ENCODE peak calls at places on chromosomes 5 and 9, in nine cellular contexts. Y, I, G, R, U, E, M, W and T are unnamed samples.

GRCh38 chr5:124910354-124911016 is 164.0 kb upstream of the ZNF608 start:
- DNase-seq in Y (no peak), I (no peak), G (no peak), R (no peak), U (no peak), E (no peak), M (no peak), W (no peak), T (no peak)

GRCh38 chr5:83780681-83781080 is 60.0 kb upstream of the HAPLN1 start:
- DNase-seq in Y (no peak), I (no peak), G (no peak), R (no peak), U (no peak), E (no peak), M (no peak), W (no peak), T (no peak)

GRCh38 chr5:55226934-55227737 is at the start of gene MCIDAS:
- DNase-seq in Y (peak), I (no peak), G (peak), R (peak), U (peak), E (no peak), M (no peak), W (no peak), T (peak)

GRCh38 chr5:178750230-178750629 is 19.8 kb upstream of the ZNF354A start:
- DNase-seq in Y (no peak), I (no peak), G (no peak), R (no peak), U (no peak), E (no peak), M (no peak), W (no peak), T (no peak)

GRCh38 chr5:139394123-139394653 is 716 bp downstream of the PROB1 start:
- DNase-seq in Y (peak), I (no peak), G (peak), R (no peak), U (peak), E (peak), M (peak), W (no peak), T (no peak)

GRCh38 chr5:83942155-83942554 is 221.5 kb upstream of the HAPLN1 start:
- DNase-seq in Y (no peak), I (no peak), G (no peak), R (no peak), U (no peak), E (no peak), M (no peak), W (no peak), T (no peak)

GRCh38 chr9:75086443-75087278 is 1.3 kb downstream of the NMRK1 start:
- DNase-seq in Y (peak), I (no peak), G (no peak), R (no peak), U (no peak), E (peak), M (no peak), W (no peak), T (no peak)

GRCh38 chr9:20340161-20340861 is 282.0 kb downstream of the MLLT3 start:
- DNase-seq in Y (peak), I (no peak), G (no peak), R (peak), U (peak), E (no peak), M (no peak), W (no peak), T (no peak)

GRCh38 chr5:169893586-169893985 is 86.7 kb downstream of the INSYN2B start:
- DNase-seq in Y (no peak), I (no peak), G (no peak), R (peak), U (peak), E (no peak), M (no peak), W (no peak), T (no peak)

GRCh38 chr5:52786391-52786790 is 1.3 kb upstream of the ITGA1 start:
- DNase-seq in Y (no peak), I (no peak), G (no peak), R (no peak), U (no peak), E (no peak), M (no peak), W (no peak), T (no peak)

GRCh38 chr9:71506821-71507220 is 261.5 kb downstream of the CEMIP2 start:
- DNase-seq in Y (peak), I (no peak), G (no peak), R (peak), U (peak), E (peak), M (no peak), W (no peak), T (peak)

GRCh38 chr9:134326754-134327526 is 685 bp downstream of the RXRA start:
- DNase-seq in Y (peak), I (no peak), G (peak), R (peak), U (peak), E (peak), M (no peak), W (no peak), T (peak)

GRCh38 chr9:79877943-79878612 is 306.3 kb downstream of the TLE4 start:
- DNase-seq in Y (no peak), I (no peak), G (no peak), R (no peak), U (no peak), E (no peak), M (no peak), W (no peak), T (no peak)

GRCh38 chr5:159319363-159319762 is 10.9 kb downstream of the IL12B start:
- DNase-seq in Y (no peak), I (no peak), G (no peak), R (no peak), U (no peak), E (no peak), M (no peak), W (no peak), T (no peak)

GRCh38 chr9:132409828-132410528 is at the start of gene CFAP77:
- DNase-seq in Y (peak), I (no peak), G (peak), R (peak), U (peak), E (peak), M (peak), W (peak), T (peak)

GRCh38 chr5:175749591-175749990 is 91.7 kb downstream of the HRH2 start:
- DNase-seq in Y (no peak), I (no peak), G (peak), R (no peak), U (no peak), E (no peak), M (no peak), W (no peak), T (peak)

GRCh38 chr5:42799668-42800114 is 12.0 kb downstream of the SELENOP start:
- DNase-seq in Y (peak), I (no peak), G (no peak), R (no peak), U (no peak), E (no peak), M (no peak), W (no peak), T (no peak)

GRCh38 chr5:81397169-81397568 is 3.2 kb upstream of the ACOT12 start:
- DNase-seq in Y (no peak), I (no peak), G (peak), R (peak), U (peak), E (no peak), M (no peak), W (no peak), T (no peak)

GRCh38 chr9:107770716-107771115 is 281.1 kb upstream of the KLF4 start:
- DNase-seq in Y (no peak), I (no peak), G (no peak), R (no peak), U (no peak), E (no peak), M (no peak), W (no peak), T (no peak)

GRCh38 chr5:122323132-122323548 is 11.1 kb downstream of the SNCAIP start:
- DNase-seq in Y (no peak), I (no peak), G (no peak), R (peak), U (peak), E (no peak), M (no peak), W (no peak), T (no peak)

GRCh38 chr9:95077053-95077765 is 240.3 kb downstream of the FANCC start:
- DNase-seq in Y (no peak), I (no peak), G (no peak), R (no peak), U (no peak), E (no peak), M (no peak), W (no peak), T (no peak)

GRCh38 chr9:131697097-131697496 is 42.8 kb downstream of the RAPGEF1 start:
- DNase-seq in Y (no peak), I (no peak), G (peak), R (peak), U (peak), E (peak), M (no peak), W (no peak), T (no peak)

GRCh38 chr5:125451622-125452021 is 705.2 kb upstream of the ZNF608 start:
- DNase-seq in Y (no peak), I (no peak), G (no peak), R (no peak), U (no peak), E (no peak), M (no peak), W (no peak), T (no peak)

GRCh38 chr5:156824800-156825199 is 25.3 kb upstream of the PPP1R2B start:
- DNase-seq in Y (peak), I (no peak), G (no peak), R (peak), U (peak), E (no peak), M (no peak), W (peak), T (peak)
- TF ChIP-seq CTCF in Y (peak), I (peak), G (no peak), R (peak), U (peak), E (peak), M (no peak), W (peak), T (peak)

GRCh38 chr9:136661641-136662325 is 933 bp upstream of the EGFL7 start:
- DNase-seq in Y (no peak), I (no peak), G (peak), R (no peak), U (no peak), E (no peak), M (no peak), W (no peak), T (no peak)

GRCh38 chr9:136664000-136664798 is 1.5 kb downstream of the EGFL7 start:
- DNase-seq in Y (no peak), I (no peak), G (no peak), R (no peak), U (no peak), E (no peak), M (no peak), W (no peak), T (no peak)

GRCh38 chr9:136662326-136662655 is 425 bp upstream of the EGFL7 start:
- DNase-seq in Y (no peak), I (no peak), G (no peak), R (no peak), U (no peak), E (no peak), M (no peak), W (no peak), T (no peak)

GRCh38 chr9:136663311-136663679 is 579 bp downstream of the EGFL7 start:
- DNase-seq in Y (no peak), I (no peak), G (no peak), R (no peak), U (no peak), E (no peak), M (no peak), W (no peak), T (no peak)

DNA sequence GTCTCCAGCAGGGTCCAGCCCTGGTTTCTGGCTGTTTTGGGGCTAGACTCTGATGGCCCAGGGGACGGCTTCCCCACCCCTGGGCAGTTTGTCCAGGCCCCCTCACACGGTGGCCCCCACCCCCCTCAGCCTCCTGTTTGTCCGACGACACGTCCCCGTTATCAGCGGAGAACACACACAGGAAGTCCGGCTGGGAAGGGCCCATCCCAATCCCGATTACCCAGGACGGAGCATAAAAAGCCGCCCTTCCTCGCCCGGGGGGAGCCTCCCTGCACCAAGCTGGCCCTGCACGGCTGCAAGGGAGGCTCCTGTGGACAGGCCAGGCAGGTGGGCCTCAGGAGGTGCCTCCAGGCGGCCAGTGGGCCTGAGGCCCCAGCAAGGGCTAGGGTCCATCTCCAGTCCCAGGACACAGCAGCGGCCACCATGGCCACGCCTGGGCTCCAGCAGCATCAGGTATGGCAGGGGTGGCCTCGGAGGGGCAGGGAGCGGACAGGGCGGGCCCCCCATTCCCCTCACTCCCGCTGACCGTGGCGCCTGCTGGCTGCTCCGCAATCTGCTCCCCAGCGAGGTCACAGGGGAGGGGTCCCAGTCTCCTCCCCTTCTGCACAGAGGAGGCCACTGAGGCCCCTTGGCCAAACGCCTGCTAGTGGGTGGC is at the start of gene EGFL7:
- DNase-seq in Y (no peak), I (no peak), G (no peak), R (no peak), U (peak), E (no peak), M (no peak), W (no peak), T (no peak)
- H3K27ac ChIP-seq in Y (no peak), I (no peak), G (peak), R (no peak), U (no peak), E (peak), M (no peak), W (no peak), T (no peak)

DNA sequence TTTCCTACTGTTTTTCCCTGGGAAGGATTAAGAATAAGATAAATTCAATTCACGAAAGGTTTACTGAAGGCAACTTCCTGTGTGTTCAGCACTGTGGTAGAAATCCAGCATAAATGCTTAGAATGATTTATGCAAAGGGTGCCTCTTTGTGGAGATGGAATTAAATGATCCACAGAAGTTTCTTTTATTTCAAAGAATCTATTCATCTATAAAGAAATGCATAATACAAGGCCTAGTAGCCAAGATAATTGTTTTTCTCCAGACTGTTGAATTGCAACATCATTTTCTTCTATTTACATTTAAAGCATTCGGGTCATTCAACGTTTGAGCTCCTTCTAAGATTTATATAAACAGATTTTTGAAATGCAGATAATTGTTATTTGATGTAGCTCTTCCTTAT is 138.8 kb upstream of the NFIL3 start:
- DNase-seq in Y (no peak), I (no peak), G (no peak), R (peak), U (peak), E (no peak), M (no peak), W (no peak), T (no peak)
- TF ChIP-seq CTCF in Y (no peak), I (no peak), G (no peak), R (no peak), U (no peak), E (no peak), M (no peak), W (no peak), T (no peak)

DNA sequence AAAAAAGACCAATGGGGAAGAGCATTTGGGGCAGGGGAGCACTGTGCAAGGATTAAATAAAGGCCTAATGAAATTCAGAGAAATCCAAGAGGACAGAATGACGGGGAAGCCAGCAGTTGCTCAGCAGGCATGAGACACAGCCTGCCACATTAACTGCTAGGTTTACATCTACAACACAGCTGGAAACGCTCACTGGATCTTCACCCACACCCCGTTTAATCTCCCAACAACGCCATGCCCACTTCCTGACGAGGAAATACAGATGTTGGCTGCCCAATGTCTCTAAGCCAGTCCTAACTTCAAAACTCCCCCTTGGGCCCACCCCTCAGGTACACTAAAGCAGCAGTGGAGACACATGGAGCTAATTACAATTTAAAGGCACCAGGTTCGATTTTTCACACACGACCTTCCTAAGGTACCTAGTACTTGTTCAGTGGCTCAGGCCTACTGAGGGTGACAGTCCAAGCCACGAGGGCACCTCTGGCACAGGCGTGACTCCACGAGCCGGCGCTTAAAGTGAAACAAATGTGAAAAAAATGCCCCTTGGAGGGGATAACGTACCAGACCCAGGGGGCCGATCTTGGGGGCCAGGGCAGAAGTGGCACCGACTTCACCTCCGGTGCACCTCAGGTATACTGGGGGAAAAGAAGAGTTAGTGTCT is 906 bp downstream of the RPL12 start:
- DNase-seq in Y (peak), I (no peak), G (peak), R (no peak), U (peak), E (peak), M (no peak), W (peak), T (no peak)
- H3K27ac ChIP-seq in Y (peak), I (peak), G (peak), R (peak), U (peak), E (peak), M (peak), W (peak), T (peak)

DNA sequence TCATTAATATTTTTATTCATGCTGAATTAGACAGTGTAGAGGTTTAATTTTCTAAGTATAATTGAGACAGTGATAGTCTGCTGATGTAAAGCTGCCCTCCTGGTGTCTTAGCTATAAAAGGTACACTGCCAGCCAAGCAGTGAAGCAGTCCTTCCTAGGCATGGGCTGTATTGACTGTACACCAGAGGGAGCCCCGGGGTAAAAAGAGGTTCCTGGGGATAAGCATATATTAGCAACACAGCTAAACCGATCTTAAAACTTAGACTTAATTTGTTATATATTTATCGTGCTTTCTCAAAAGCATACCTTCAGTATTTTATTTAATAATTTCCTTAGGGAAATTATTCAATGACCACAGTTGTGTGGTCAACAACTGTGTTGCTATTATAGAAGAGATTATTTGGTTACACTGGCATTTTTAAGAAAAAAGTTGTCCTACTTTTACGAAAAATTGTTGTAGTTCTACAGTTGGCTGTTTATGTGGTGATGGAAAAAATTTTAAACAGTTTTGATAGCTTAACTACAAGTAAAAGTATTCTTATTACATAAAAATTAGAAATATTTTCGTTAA is 68.8 kb downstream of the ELL2 start:
- DNase-seq in Y (peak), I (no peak), G (no peak), R (peak), U (peak), E (no peak), M (no peak), W (no peak), T (peak)
- TF ChIP-seq CTCF in Y (peak), I (no peak), G (no peak), R (peak), U (peak), E (peak), M (no peak), W (peak), T (peak)

GRCh38 chr5:149387081-149387611 is 8.1 kb upstream of the IL17B start:
- DNase-seq in Y (no peak), I (no peak), G (no peak), R (peak), U (peak), E (no peak), M (no peak), W (no peak), T (no peak)

GRCh38 chr5:149389552-149390495 is 10.7 kb upstream of the IL17B start:
- DNase-seq in Y (no peak), I (no peak), G (no peak), R (no peak), U (no peak), E (no peak), M (no peak), W (no peak), T (no peak)

GRCh38 chr5:149386166-149386565 is 7.1 kb upstream of the IL17B start:
- DNase-seq in Y (no peak), I (no peak), G (no peak), R (no peak), U (peak), E (no peak), M (no peak), W (no peak), T (no peak)

GRCh38 chr5:149387982-149388381 is 8.9 kb upstream of the IL17B start:
- DNase-seq in Y (no peak), I (no peak), G (no peak), R (peak), U (peak), E (no peak), M (no peak), W (no peak), T (no peak)

GRCh38 chr5:149388498-149389190 is 9.6 kb upstream of the IL17B start:
- DNase-seq in Y (no peak), I (no peak), G (no peak), R (peak), U (no peak), E (no peak), M (no peak), W (no peak), T (no peak)
- H3K27ac ChIP-seq in Y (peak), I (peak), G (no peak), R (peak), U (peak), E (peak), M (no peak), W (peak), T (no peak)

GRCh38 chr5:150214289-150214688 is 24.4 kb downstream of the SLC6A7 start:
- DNase-seq in Y (no peak), I (no peak), G (peak), R (peak), U (peak), E (peak), M (no peak), W (no peak), T (no peak)
- TF ChIP-seq CTCF in Y (no peak), I (no peak), G (no peak), R (peak), U (peak), E (no peak), M (no peak), W (peak), T (no peak)